ENCODE peak calls at places on chromosomes 12 and 14, in nine cellular contexts. N is AG08395; L is memory B cell; T is NCI-H1092 treated with DMSO at 0.1 percent for 48 hours; S is C1 segment of cervical spinal cord; U is left cardiac atrium; B is SW480; F is GF-D8; E is activated CD4-positive, alpha-beta T cell treated with anti-CD3 and anti-CD28 coated beads, Interleukin-2, amount 50 U/mL, for 1 hour. Y is an unnamed sample.

GRCh38 chr12:13024151-13024946 is 19.8 kb upstream of the FAM234B start:
- DNase-seq in U (no peak), L (no peak), N (peak), T (peak), B (no peak), S (no peak), E (no peak), F (no peak), Y (peak)

GRCh38 chr14:63493246-63493645 is 49.9 kb downstream of the PPP2R5E start:
- DNase-seq in L (no peak), E (no peak), S (no peak), F (no peak), U (no peak), T (no peak), B (no peak), N (peak), Y (peak)

GRCh38 chr12:51269174-51270066 is 795 bp downstream of the SMAGP start:
- DNase-seq in T (peak), L (peak), F (no peak), B (peak), N (peak), E (peak), U (peak), S (no peak), Y (peak)

GRCh38 chr14:81268016-81268416 is 47.3 kb upstream of the GTF2A1 start:
- DNase-seq in T (no peak), F (no peak), S (no peak), E (no peak), N (no peak), L (no peak), B (peak), U (no peak), Y (peak)

GRCh38 chr12:123076604-123077297 is 74.1 kb downstream of the PITPNM2 start:
- DNase-seq in F (no peak), T (no peak), U (no peak), B (no peak), E (peak), S (no peak), L (no peak), N (no peak), Y (peak)

GRCh38 chr12:54439521-54440255 is 20.6 kb upstream of the ITGA5 start:
- DNase-seq in N (peak), L (no peak), T (peak), B (peak), S (no peak), U (no peak), E (no peak), F (peak), Y (peak)

GRCh38 chr14:54839681-54840080 is 62.9 kb downstream of the GCH1 start:
- DNase-seq in L (no peak), U (peak), E (no peak), B (no peak), N (no peak), T (no peak), F (no peak), S (no peak), Y (no peak)

GRCh38 chr12:132284071-132284492 is 45.3 kb downstream of the GALNT9 start:
- DNase-seq in L (no peak), E (no peak), S (no peak), F (no peak), U (no peak), N (peak), T (no peak), B (peak), Y (peak)

GRCh38 chr12:71371132-71371531 is 68.5 kb upstream of the LGR5 start:
- DNase-seq in E (no peak), T (no peak), L (no peak), F (no peak), N (no peak), U (no peak), S (no peak), B (peak), Y (peak)

GRCh38 chr12:92142251-92142896 is 3.3 kb downstream of the BTG1 start:
- DNase-seq in E (no peak), N (no peak), F (no peak), S (no peak), L (no peak), U (no peak), B (no peak), T (no peak), Y (peak)

GRCh38 chr12:98123186-98123585 is 392.2 kb upstream of the TMPO start:
- DNase-seq in T (no peak), S (no peak), U (no peak), N (no peak), F (no peak), E (no peak), L (no peak), B (no peak), Y (peak)

GRCh38 chr12:59636945-59637656 is 41.3 kb downstream of the SLC16A7 start:
- DNase-seq in U (no peak), N (no peak), B (no peak), T (no peak), S (no peak), E (no peak), F (no peak), L (no peak), Y (no peak)

GRCh38 chr12:65740873-65741600 is 83.2 kb upstream of the HMGA2 start:
- DNase-seq in F (no peak), U (peak), S (no peak), N (peak), T (no peak), L (no peak), B (peak), E (peak), Y (peak)

GRCh38 chr14:42571991-42572390 is 965.3 kb downstream of the LRFN5 start:
- DNase-seq in L (no peak), F (no peak), U (no peak), N (no peak), S (no peak), E (no peak), T (no peak), B (no peak), Y (peak)

GRCh38 chr14:74400919-74401503 is 25.0 kb downstream of the SYNDIG1L start:
- DNase-seq in T (no peak), F (no peak), B (no peak), E (no peak), N (no peak), S (no peak), U (no peak), L (no peak), Y (no peak)

GRCh38 chr12:93825501-93825888 is 148.3 kb downstream of the CRADD start:
- DNase-seq in E (no peak), N (no peak), L (no peak), S (no peak), F (no peak), U (no peak), T (no peak), B (no peak), Y (no peak)

GRCh38 chr14:105325303-105325702 is 10.8 kb downstream of the PACS2 start:
- DNase-seq in T (no peak), F (no peak), N (no peak), L (no peak), S (no peak), U (no peak), E (no peak), B (no peak), Y (no peak)

GRCh38 chr14:100554082-100554677 is 33.0 kb downstream of the BEGAIN start:
- DNase-seq in F (no peak), S (no peak), T (no peak), B (peak), U (peak), L (no peak), E (no peak), N (peak), Y (no peak)

GRCh38 chr12:6254491-6254890 is 54.3 kb downstream of the CD9 start:
- DNase-seq in L (no peak), S (no peak), E (no peak), F (no peak), T (no peak), N (no peak), B (no peak), U (no peak), Y (no peak)

GRCh38 chr14:68268719-68269118 is 449.1 kb downstream of the RAD51B start:
- DNase-seq in T (no peak), B (peak), L (no peak), U (no peak), E (no peak), F (no peak), N (peak), S (no peak), Y (no peak)

GRCh38 chr14:59370158-59370557 is 95.0 kb downstream of the GPR135 start:
- DNase-seq in E (no peak), S (no peak), U (no peak), L (no peak), N (no peak), T (no peak), F (no peak), B (no peak), Y (no peak)

GRCh38 chr12:69821441-69822204 is 3.4 kb upstream of the MYRFL start:
- DNase-seq in B (peak), E (no peak), F (no peak), T (peak), L (no peak), U (no peak), S (no peak), N (no peak), Y (no peak)

GRCh38 chr12:112116232-112117060 is 7.9 kb upstream of the NAA25 start:
- DNase-seq in L (no peak), S (peak), F (peak), T (peak), U (peak), N (no peak), B (peak), E (no peak), Y (no peak)

GRCh38 chr14:88045705-88046104 is 40.8 kb downstream of the GPR65 start:
- DNase-seq in T (no peak), L (no peak), N (no peak), E (no peak), F (no peak), S (no peak), B (no peak), U (peak), Y (no peak)

GRCh38 chr12:121697093-121697698 is 15.4 kb upstream of the TMEM120B start:
- DNase-seq in U (no peak), F (no peak), L (peak), B (peak), S (no peak), N (peak), T (peak), E (no peak), Y (peak)

GRCh38 chr14:94213021-94213420 is 38.9 kb downstream of the PPP4R4 start:
- DNase-seq in L (no peak), F (no peak), N (peak), S (no peak), B (no peak), T (no peak), E (no peak), U (no peak), Y (no peak)

GRCh38 chr12:105369014-105369413 is 38.5 kb downstream of the C12orf75 start:
- DNase-seq in T (no peak), L (no peak), B (no peak), U (no peak), E (no peak), F (no peak), N (peak), S (no peak), Y (no peak)